ENCODE peak calls at places on chromosomes 3 and 15, in six cellular contexts. X is tibial artery, Q is GM12865, P is heart left ventricle, R is colonic mucosa, K is prostate gland. E is an unnamed sample.

GRCh38 chr3:141782386-141782932 is 19.3 kb downstream of the GRK7 start:
- DNase-seq in Q (no peak), K (no peak), P (no peak), R (no peak), X (no peak), E (no peak)

GRCh38 chr3:169071003-169071402 is 592.5 kb downstream of the MECOM start:
- DNase-seq in Q (no peak), K (no peak), R (no peak), X (no peak), P (no peak), E (no peak)

GRCh38 chr3:9149566-9149965 is 99.9 kb downstream of the SRGAP3 start:
- DNase-seq in P (no peak), Q (no peak), K (peak; percentile 58), X (no peak), R (no peak), E (peak; percentile 56)

GRCh38 chr15:40244961-40245523 is 6.2 kb downstream of the PAK6 start:
- DNase-seq in R (no peak), Q (no peak), P (no peak), K (peak; percentile 63), X (peak; percentile 12), E (peak; percentile 81)

GRCh38 chr3:109874900-109875735 is 537.8 kb upstream of the DPPA4 start:
- DNase-seq in K (no peak), R (no peak), Q (no peak), P (no peak), X (no peak), E (no peak)

GRCh38 chr15:88476635-88477038 is 9.1 kb downstream of the MRPS11 start:
- DNase-seq in P (peak; percentile 34), Q (peak; percentile 58), R (peak; percentile 23), K (no peak), X (no peak), E (no peak)

GRCh38 chr3:112814256-112814655 is 32.4 kb downstream of the CD200R1L start:
- DNase-seq in Q (peak; percentile 24), P (no peak), R (no peak), X (no peak), K (no peak), E (no peak)

GRCh38 chr3:48187579-48188265 is 495 bp downstream of the CDC25A start:
- DNase-seq in Q (no peak), R (peak; percentile 46), K (peak; percentile 10), X (peak; percentile 58), P (peak; percentile 69), E (no peak)

GRCh38 chr3:170811515-170811914 is 58.5 kb downstream of the RPL22L1 start:
- DNase-seq in P (no peak), K (no peak), Q (no peak), R (no peak), X (no peak), E (no peak)

GRCh38 chr3:177642482-177643163 is 445.3 kb upstream of the TBL1XR1 start:
- DNase-seq in K (no peak), X (no peak), P (no peak), R (no peak), Q (no peak), E (no peak)

GRCh38 chr15:88904808-88905327 is 8.3 kb downstream of the MFGE8 start:
- DNase-seq in X (peak; percentile 88), R (peak; percentile 86), Q (peak; percentile 84), K (peak; percentile 74), P (peak; percentile 81), E (peak; percentile 86)

GRCh38 chr3:37118163-37118562 is 56.2 kb downstream of the LRRFIP2 start:
- DNase-seq in K (no peak), Q (no peak), P (no peak), R (no peak), X (no peak), E (no peak)

GRCh38 chr15:33142708-33143107 is 51.8 kb downstream of the FMN1 start:
- DNase-seq in R (no peak), X (no peak), K (no peak), Q (no peak), P (no peak), E (no peak)

GRCh38 chr15:93200448-93201226 is 111.6 kb upstream of the RGMA start:
- DNase-seq in K (no peak), X (no peak), P (no peak), Q (no peak), R (no peak), E (peak; percentile 56)

GRCh38 chr3:156548041-156548687 is 6.8 kb downstream of the SSR3 start:
- DNase-seq in Q (no peak), R (no peak), P (no peak), K (no peak), X (no peak), E (no peak)

GRCh38 chr3:46646700-46647099 is 34.4 kb downstream of the FAM240A start:
- DNase-seq in X (no peak), P (no peak), Q (no peak), K (no peak), R (no peak), E (no peak)

GRCh38 chr15:49815937-49816336 is 195.1 kb downstream of the DTWD1 start:
- DNase-seq in X (no peak), P (no peak), Q (peak; percentile 36), K (no peak), R (no peak), E (no peak)

GRCh38 chr3:32194653-32195052 is 43.8 kb upstream of the CMTM8 start:
- DNase-seq in K (peak; percentile 50), Q (no peak), X (no peak), P (no peak), R (no peak), E (no peak)

GRCh38 chr3:189204467-189204866 is 32.7 kb downstream of the TPRG1 start:
- DNase-seq in X (no peak), P (no peak), K (no peak), Q (no peak), R (no peak), E (no peak)

GRCh38 chr15:65395567-65396185 is 17.9 kb upstream of the IGDCC3 start:
- DNase-seq in R (no peak), P (no peak), K (no peak), Q (no peak), X (no peak), E (no peak)

GRCh38 chr3:107910713-107911259 is 180.0 kb downstream of the CD47 start:
- DNase-seq in K (no peak), R (no peak), X (no peak), Q (peak; percentile 79), P (no peak), E (no peak)

GRCh38 chr15:29815000-29815704 is 7.1 kb downstream of the TJP1 start:
- DNase-seq in K (peak; percentile 11), Q (no peak), P (no peak), X (no peak), R (no peak), E (no peak)

GRCh38 chr15:46170326-46170725 is 535.5 kb downstream of the SQOR start:
- DNase-seq in K (no peak), X (no peak), P (no peak), R (no peak), Q (no peak), E (no peak)

GRCh38 chr3:134426660-134427181 is 52.5 kb upstream of the AMOTL2 start:
- DNase-seq in K (no peak), P (no peak), Q (no peak), X (no peak), R (no peak), E (no peak)

GRCh38 chr15:64851503-64851840 is 9.8 kb downstream of the PLEKHO2 start:
- DNase-seq in Q (no peak), P (no peak), K (no peak), R (no peak), X (peak; percentile 70), E (peak; percentile 63)

GRCh38 chr3:27713066-27713400 is 9.1 kb downstream of the EOMES start:
- DNase-seq in X (no peak), Q (no peak), R (no peak), P (no peak), K (no peak), E (no peak)

GRCh38 chr3:170508876-170509275 is 77.0 kb downstream of the SLC7A14 start:
- DNase-seq in Q (no peak), X (no peak), R (no peak), P (no peak), K (no peak), E (no peak)

GRCh38 chr3:64357481-64357880 is 132.2 kb upstream of the PRICKLE2 start:
- DNase-seq in Q (peak; percentile 27), R (no peak), P (no peak), K (no peak), X (no peak), E (no peak)

GRCh38 chr3:32510075-32510724 is 7.5 kb upstream of the CMTM6 start:
- DNase-seq in P (peak; percentile 70), R (peak; percentile 73), Q (peak; percentile 78), K (peak; percentile 58), X (peak; percentile 68), E (peak; percentile 69)

GRCh38 chr3:14121859-14122258 is 2.8 kb downstream of the CHCHD4 start:
- DNase-seq in P (no peak), Q (no peak), K (no peak), X (no peak), R (no peak), E (no peak)
- H3K4me3 ChIP-seq in P (no peak overlapping the region), Q (no peak overlapping the region), K (no peak overlapping the region), X (no peak overlapping the region), R (no peak overlapping the region), E (no peak overlapping the region)

GRCh38 chr15:67822537-67823370 is 2.6 kb upstream of the SKOR1 start:
- DNase-seq in X (no peak), R (no peak), K (no peak), Q (no peak), P (no peak), E (no peak)
- H3K4me3 ChIP-seq in X (no peak overlapping the region), R (peak overlapping the region; percentile 23), K (no peak overlapping the region), Q (no peak overlapping the region), P (no peak overlapping the region), E (no peak overlapping the region)

DNA sequence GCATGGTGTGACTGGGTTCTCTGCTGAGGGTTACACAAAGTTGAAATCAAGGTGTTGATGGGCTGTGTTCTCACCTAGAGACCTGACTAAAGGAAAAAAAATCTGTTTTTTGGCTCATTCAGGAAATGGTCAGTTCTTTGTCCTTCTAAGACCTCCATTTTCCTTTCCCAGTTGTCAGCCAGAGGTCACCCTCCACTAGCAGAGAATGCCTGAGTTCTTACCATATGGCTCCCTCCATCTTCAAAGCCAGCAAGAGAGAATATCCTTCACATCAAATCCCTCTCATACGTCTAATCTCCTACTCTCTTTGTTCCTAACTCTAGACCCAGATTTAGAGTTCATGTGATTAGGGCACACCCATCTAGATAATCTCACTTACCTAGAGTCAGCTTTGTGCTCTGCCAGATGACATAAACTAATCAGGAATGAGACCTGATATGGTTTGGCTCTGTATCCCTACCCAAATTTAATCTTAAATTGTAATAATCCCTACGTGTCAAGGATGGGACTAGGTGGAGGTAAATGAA is 19.4 kb downstream of the ANKRD28 start:
- DNase-seq in K (no peak), P (no peak), X (no peak), R (no peak), Q (no peak), E (no peak)
- H3K4me3 ChIP-seq in K (no peak overlapping the region), P (no peak overlapping the region), X (no peak overlapping the region), R (no peak overlapping the region), Q (no peak overlapping the region), E (no peak overlapping the region)

GRCh38 chr3:5187920-5188418 is 462 bp downstream of the EDEM1 start:
- DNase-seq in K (no peak), P (peak; percentile 44), R (peak; percentile 44), Q (peak; percentile 61), X (peak; percentile 40), E (peak; percentile 89)

GRCh38 chr3:5186854-5187151 is 704 bp upstream of the EDEM1 start:
- DNase-seq in R (no peak), X (no peak), K (no peak), Q (peak; percentile 45), P (no peak), E (no peak)

GRCh38 chr3:5187152-5187919 is at the start of gene EDEM1:
- DNase-seq in Q (peak; percentile 98), P (peak; percentile 96), R (peak; percentile 97), K (peak; percentile 93), X (peak; percentile 90), E (peak; percentile 98)

GRCh38 chr3:5185093-5185673 is 2.3 kb upstream of the EDEM1 start:
- DNase-seq in Q (peak; percentile 48), X (no peak), K (no peak), P (no peak), R (no peak), E (no peak)

GRCh38 chr3:5186089-5186853 is 1.2 kb upstream of the EDEM1 start:
- DNase-seq in P (no peak), Q (peak; percentile 75), K (no peak), R (no peak), X (no peak), E (no peak)
- H3K4me3 ChIP-seq in P (no peak overlapping the region), Q (peak overlapping the region; percentile 94), K (peak overlapping the region; percentile 96), R (peak overlapping the region; percentile 99), X (peak overlapping the region; percentile 79), E (no peak overlapping the region)